ENCODE peak calls at places on chromosome 6, in six cellular contexts. P, S, E, Y, C and H are unnamed samples.

GRCh38 chr6:112468359-112468758 is 121.2 kb downstream of the RFPL4B start:
- DNase-seq in S (no peak), P (no peak), C (peak; percentile 51), E (no peak), Y (no peak), H (no peak)

GRCh38 chr6:139173172-139173571 is 38.3 kb downstream of the HECA start:
- DNase-seq in E (no peak), Y (no peak), P (no peak), C (no peak), S (no peak), H (no peak)

GRCh38 chr6:20856681-20857288 is 322.5 kb downstream of the CDKAL1 start:
- DNase-seq in P (no peak), Y (no peak), C (no peak), E (no peak), S (no peak), H (no peak)

GRCh38 chr6:19879663-19880062 is 42.5 kb downstream of the ID4 start:
- DNase-seq in Y (no peak), S (no peak), E (no peak), P (no peak), C (no peak), H (no peak)

GRCh38 chr6:149043476-149044130 is 273.9 kb upstream of the TAB2 start:
- DNase-seq in C (peak; percentile 42), Y (peak; percentile 65), E (no peak), P (no peak), S (no peak), H (no peak)

GRCh38 chr6:142292191-142292924 is 9.4 kb upstream of the ADGRG6 start:
- DNase-seq in P (no peak), Y (no peak), E (no peak), C (no peak), S (no peak), H (no peak)

GRCh38 chr6:32969685-32970412 is 1.5 kb downstream of the BRD2 start:
- DNase-seq in E (peak; percentile 53), Y (peak; percentile 35), P (peak; percentile 81), C (peak; percentile 98), S (peak; percentile 78), H (peak; percentile 41)

GRCh38 chr6:111462770-111463391 is 20.1 kb downstream of the REV3L start:
- DNase-seq in E (no peak), C (peak; percentile 67), S (no peak), P (no peak), Y (no peak), H (no peak)

GRCh38 chr6:45590225-45590624 is 212.5 kb upstream of the SUPT3H start:
- DNase-seq in P (no peak), Y (no peak), E (no peak), S (no peak), C (peak; percentile 75), H (no peak)

GRCh38 chr6:25882066-25882496 is 8.0 kb upstream of the SLC17A3 start:
- DNase-seq in C (no peak), E (no peak), Y (no peak), P (no peak), S (no peak), H (no peak)

GRCh38 chr6:93792751-93793150 is 373.4 kb upstream of the EPHA7 start:
- DNase-seq in E (no peak), Y (no peak), C (peak; percentile 26), P (no peak), S (no peak), H (no peak)

GRCh38 chr6:26216886-26217713 is 129.9 kb downstream of the HFE start:
- DNase-seq in P (peak; percentile 84), Y (no peak), C (peak; percentile 92), S (peak; percentile 75), E (peak; percentile 72), H (peak; percentile 76)

GRCh38 chr6:27280064-27280539 is 32.0 kb downstream of the POM121L2 start:
- DNase-seq in Y (peak; percentile 31), P (peak; percentile 20), E (no peak), S (no peak), C (peak; percentile 53), H (no peak)

GRCh38 chr6:147486683-147487082 is 21.8 kb upstream of the SAMD5 start:
- DNase-seq in Y (no peak), E (no peak), S (no peak), C (no peak), P (no peak), H (no peak)

GRCh38 chr6:160975111-160975510 is 16.5 kb upstream of the MAP3K4 start:
- DNase-seq in P (no peak), Y (no peak), E (no peak), C (peak; percentile 30), S (no peak), H (no peak)

GRCh38 chr6:21885532-21886089 is 292.1 kb downstream of the SOX4 start:
- DNase-seq in E (no peak), P (peak; percentile 60), Y (peak; percentile 55), C (peak; percentile 90), S (peak; percentile 50), H (peak; percentile 85)

GRCh38 chr6:32852844-32853540 is 512 bp downstream of the TAP1 start:
- DNase-seq in E (peak; percentile 47), C (peak; percentile 67), S (peak; percentile 34), Y (peak; percentile 52), P (peak; percentile 52), H (no peak)

GRCh38 chr6:12295558-12296254 is 5.5 kb downstream of the EDN1 start:
- DNase-seq in E (no peak), C (no peak), S (no peak), P (no peak), Y (no peak), H (no peak)

GRCh38 chr6:155186052-155186658 is 77.7 kb upstream of the CLDN20 start:
- DNase-seq in C (peak; percentile 49), E (no peak), Y (no peak), P (no peak), S (no peak), H (no peak)

GRCh38 chr6:84675651-84676050 is 88.7 kb downstream of the TBX18 start:
- DNase-seq in P (no peak), E (no peak), S (no peak), C (no peak), Y (no peak), H (no peak)
- H3K4me1 ChIP-seq in P (no peaks in the 10 kb centered on the region), E (no peaks in the 10 kb centered on the region), S (no peaks in the 10 kb centered on the region), C (no peaks in the 10 kb centered on the region), Y (no peaks in the 10 kb centered on the region), H (no peaks in the 10 kb centered on the region)

DNA sequence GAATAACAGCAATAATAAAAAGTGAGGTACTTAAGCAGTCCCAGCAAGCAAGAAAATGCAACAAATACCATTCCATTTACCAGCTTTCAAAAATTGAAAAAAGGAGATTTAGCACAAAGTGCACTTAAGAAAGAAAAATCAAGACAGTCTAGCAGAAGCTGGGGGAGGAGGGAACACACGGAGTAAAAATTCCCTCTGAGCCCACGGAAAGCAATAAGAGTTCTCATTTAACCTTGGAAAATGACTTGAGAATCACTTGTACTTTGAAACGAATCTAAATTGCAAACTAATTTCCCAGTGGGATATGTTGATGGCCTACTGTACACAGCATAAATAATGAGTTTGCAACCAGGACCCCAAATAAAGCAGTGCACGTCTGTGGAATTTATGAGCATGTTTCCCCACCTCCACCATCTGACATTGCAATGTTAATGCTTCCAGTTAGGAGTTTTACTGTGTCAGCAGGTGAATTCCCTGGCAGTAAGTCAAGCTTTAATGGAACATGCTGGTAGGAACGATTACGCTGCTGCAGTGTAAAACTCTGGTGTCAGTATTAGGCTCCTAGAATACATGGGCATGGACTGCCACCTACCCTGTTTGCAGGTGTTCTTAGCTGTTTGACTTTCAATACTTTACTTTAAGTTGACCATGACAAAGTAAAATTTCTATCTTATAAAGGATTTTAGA is 386.8 kb downstream of the HDGFL1 start:
- DNase-seq in E (no peak), Y (no peak), C (no peak), P (no peak), S (no peak), H (no peak)
- H3K4me1 ChIP-seq in E (no peaks in the 10 kb centered on the region), Y (no peaks in the 10 kb centered on the region), C (no peaks in the 10 kb centered on the region), P (peaks cover 9% of the 10 kb centered on the region), S (no peaks in the 10 kb centered on the region), H (no peaks in the 10 kb centered on the region)

DNA sequence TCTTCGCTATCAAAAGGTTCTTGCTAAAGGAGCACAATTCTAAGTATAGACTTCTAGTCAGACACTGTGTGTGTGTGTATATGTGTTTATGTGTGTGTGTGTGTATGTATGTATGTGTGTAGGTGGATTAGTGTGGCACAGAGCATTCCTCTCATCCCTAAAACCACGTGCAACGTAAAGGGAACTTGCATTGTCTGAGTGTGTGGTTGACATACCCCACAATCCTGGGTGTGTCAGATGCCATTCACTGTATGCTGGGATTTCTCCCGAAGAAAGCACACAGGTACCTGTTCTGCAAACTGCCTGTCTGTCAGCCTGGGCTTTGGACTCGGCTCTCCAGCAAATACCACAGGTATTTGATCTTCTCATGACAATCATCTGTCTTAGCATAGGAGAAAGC is 42.3 kb upstream of the TBC1D7 start:
- DNase-seq in E (no peak), Y (no peak), C (no peak), S (no peak), P (no peak), H (no peak)
- H3K4me1 ChIP-seq in E (peaks cover 8% of the 10 kb centered on the region), Y (no peaks in the 10 kb centered on the region), C (peaks cover 10% of the 10 kb centered on the region), S (peaks cover 12% of the 10 kb centered on the region), P (no peaks in the 10 kb centered on the region), H (no peaks in the 10 kb centered on the region)

DNA sequence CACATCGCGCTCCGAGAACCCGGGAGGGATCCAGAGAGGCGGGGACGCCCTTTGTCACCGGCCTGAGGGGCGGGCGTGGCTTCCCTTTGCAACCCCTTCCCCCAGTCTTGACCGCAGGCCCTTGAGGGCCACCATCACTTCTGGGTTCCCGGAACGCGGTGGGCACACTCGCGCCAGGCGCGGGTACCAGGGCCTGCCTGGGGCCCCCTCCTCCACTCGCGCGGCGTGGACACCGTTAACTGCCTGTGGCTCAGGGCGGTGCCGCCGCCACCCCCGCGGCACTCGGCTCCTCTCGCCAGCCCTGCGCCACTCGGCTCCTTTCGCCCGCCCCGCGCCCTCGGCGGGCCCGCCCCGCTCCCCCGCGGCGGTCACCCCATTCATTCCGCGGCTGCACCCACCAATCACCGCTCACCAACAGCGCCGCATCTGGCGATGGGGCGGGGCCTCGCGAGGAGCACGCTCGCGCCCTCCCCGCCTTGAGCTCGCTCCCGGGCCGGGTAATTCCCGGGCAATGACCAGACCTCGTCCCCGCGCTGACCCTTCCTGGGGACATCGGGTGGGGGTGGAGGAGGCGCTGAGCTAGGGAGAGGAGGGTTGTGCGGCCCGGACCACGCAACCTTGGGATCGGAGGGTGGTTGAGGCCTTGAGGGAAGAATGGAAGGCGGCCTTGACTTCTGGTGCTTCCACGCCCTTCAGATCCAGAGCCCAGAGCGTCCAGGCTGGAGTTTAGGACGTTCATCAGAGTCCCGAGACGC is 10.5 kb upstream of the ELOVL5 start:
- DNase-seq in C (peak; percentile 98), Y (peak; percentile 99), S (peak; percentile 95), E (peak; percentile 86), P (peak; percentile 97), H (peak; percentile 87)
- H3K4me1 ChIP-seq in C (peaks cover 32% of the 10 kb centered on the region), Y (peaks cover 16% of the 10 kb centered on the region), S (peaks cover 8% of the 10 kb centered on the region), E (peaks cover 41% of the 10 kb centered on the region), P (peaks cover 3% of the 10 kb centered on the region), H (no peaks in the 10 kb centered on the region)

DNA sequence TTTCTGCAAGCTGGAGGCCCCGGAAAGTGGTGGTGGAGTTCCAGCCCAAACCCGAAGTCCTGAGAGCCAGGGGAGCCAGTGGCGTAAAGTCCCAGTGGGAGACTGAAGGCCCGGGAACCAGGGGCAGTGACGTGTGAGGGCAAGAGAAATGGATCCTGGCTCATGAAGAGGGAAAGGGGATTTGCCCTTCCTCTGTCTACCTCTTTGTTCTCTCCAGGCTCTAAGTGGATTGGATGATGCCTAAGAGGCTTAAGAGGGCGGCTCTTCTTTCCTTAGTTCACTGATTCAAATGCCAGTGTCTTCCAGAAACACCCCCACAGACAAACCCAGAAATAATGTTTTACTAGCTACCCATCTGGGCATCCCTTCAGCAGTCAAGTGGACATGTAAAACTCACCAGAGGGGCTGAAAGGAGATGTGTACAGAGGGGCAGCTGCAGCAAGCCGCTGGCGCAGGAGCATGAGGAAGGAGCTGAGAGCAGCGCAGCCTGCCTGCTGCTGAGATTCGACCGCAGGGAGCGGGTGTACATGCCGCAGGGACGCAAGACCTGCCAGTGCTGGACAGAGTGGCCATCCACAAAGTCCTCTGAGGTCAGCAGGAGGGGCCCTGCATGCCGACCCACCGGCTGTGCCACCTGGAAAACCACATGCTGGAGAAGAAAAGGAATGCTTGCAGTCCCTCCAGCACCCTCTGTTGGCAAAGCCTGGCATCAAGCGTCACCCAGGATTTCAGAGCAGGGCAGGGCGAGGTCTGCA is 29.5 kb downstream of the CDYL start:
- DNase-seq in C (peak; percentile 55), Y (peak; percentile 68), E (no peak), P (peak; percentile 31), S (peak; percentile 34), H (no peak)
- H3K4me1 ChIP-seq in C (peaks cover 22% of the 10 kb centered on the region), Y (no peaks in the 10 kb centered on the region), E (peaks cover 24% of the 10 kb centered on the region), P (peaks cover 15% of the 10 kb centered on the region), S (peaks cover 39% of the 10 kb centered on the region), H (peaks cover 4% of the 10 kb centered on the region)